ENCODE peak calls at places on chromosomes 5 and 9, in seven cellular contexts. B is IMR-90, V is transverse colon, O is psoas muscle, K is ovary, X is heart right ventricle, A is body of pancreas. E is an unnamed sample.

GRCh38 chr5:53170748-53171349 is 61.3 kb upstream of the MOCS2 start:
- DNase-seq in A (peak; percentile 15), V (peak; percentile 15), X (no peak), K (no peak), B (peak; percentile 63), O (no peak), E (no peak)

GRCh38 chr5:1526151-1526631 is 2.4 kb upstream of the LPCAT1 start:
- DNase-seq in A (peak; percentile 1), B (no peak), X (no peak), O (peak; percentile 6), V (peak; percentile 7), K (peak; percentile 8), E (peak; percentile 18)

GRCh38 chr9:113431181-113431580 is 20.6 kb downstream of the C9orf43 start:
- DNase-seq in A (no peak), V (no peak), K (no peak), X (no peak), B (no peak), O (no peak), E (no peak)

GRCh38 chr5:177098103-177098771 is 11.5 kb downstream of the FGFR4 start:
- DNase-seq in K (peak; percentile 64), V (no peak), X (no peak), O (no peak), B (peak; percentile 41), A (no peak), E (no peak)

GRCh38 chr9:124875501-124875900 is 13.6 kb downstream of the ARPC5L start:
- DNase-seq in X (no peak), A (no peak), V (no peak), B (no peak), K (no peak), O (no peak), E (no peak)

GRCh38 chr9:135282001-135282731 is 194.7 kb downstream of the OLFM1 start:
- DNase-seq in A (peak; percentile 90), B (no peak), O (peak; percentile 45), X (peak; percentile 67), V (peak; percentile 78), K (peak; percentile 59), E (peak; percentile 80)

GRCh38 chr9:136258299-136258625 is 12.7 kb upstream of the QSOX2 start:
- DNase-seq in V (no peak), X (no peak), O (no peak), A (no peak), B (no peak), K (no peak), E (no peak)

GRCh38 chr9:36765468-36766341 is 193.0 kb downstream of the MELK start:
- DNase-seq in A (peak; percentile 94), X (peak; percentile 38), B (peak; percentile 35), V (peak; percentile 86), K (peak; percentile 76), O (peak; percentile 49), E (peak; percentile 45)

GRCh38 chr5:74433255-74434123 is 207.0 kb downstream of the ENC1 start:
- DNase-seq in V (no peak), K (no peak), A (peak; percentile 23), B (peak; percentile 22), X (no peak), O (no peak), E (no peak)

GRCh38 chr5:39080597-39081204 is 6.5 kb upstream of the RICTOR start:
- DNase-seq in V (peak; percentile 53), K (peak; percentile 45), O (no peak), B (peak; percentile 73), X (peak; percentile 42), A (peak; percentile 69), E (peak; percentile 49)

GRCh38 chr9:100379862-100380261 is 27.1 kb upstream of the TEX10 start:
- DNase-seq in V (no peak), A (no peak), B (peak; percentile 77), K (no peak), X (no peak), O (no peak), E (no peak)

GRCh38 chr5:82387041-82387818 is 109.1 kb upstream of the RPS23 start:
- DNase-seq in V (no peak), A (no peak), O (no peak), K (no peak), X (no peak), B (peak; percentile 18), E (no peak)

GRCh38 chr5:170738840-170739239 is 44.7 kb upstream of the GABRP start:
- DNase-seq in O (no peak), V (no peak), A (peak; percentile 43), X (no peak), B (no peak), K (no peak), E (no peak)

GRCh38 chr9:134258828-134259546 is 67.3 kb upstream of the RXRA start:
- DNase-seq in K (no peak), V (no peak), B (no peak), O (no peak), X (peak; percentile 36), A (peak; percentile 55), E (no peak)

GRCh38 chr9:124270504-124271335 is 13.0 kb downstream of the NEK6 start:
- DNase-seq in K (no peak), V (peak; percentile 82), X (no peak), O (peak; percentile 56), B (no peak), A (peak; percentile 87), E (no peak)

GRCh38 chr9:4420351-4420750 is 69.9 kb upstream of the SLC1A1 start:
- DNase-seq in A (no peak), X (no peak), B (no peak), O (no peak), V (no peak), K (no peak), E (no peak)

GRCh38 chr9:133463864-133464615 is 4.3 kb downstream of the CACFD1 start:
- DNase-seq in A (no peak), X (no peak), O (no peak), B (no peak), K (peak; percentile 23), V (no peak), E (no peak)

GRCh38 chr5:170120576-170120975 is 14.9 kb downstream of the FOXI1 start:
- DNase-seq in B (peak; percentile 85), K (no peak), V (no peak), X (no peak), A (no peak), O (no peak), E (no peak)

GRCh38 chr9:100428871-100429654 is 2.1 kb downstream of the MSANTD3 start:
- DNase-seq in K (no peak), X (peak; percentile 17), B (peak; percentile 100), A (peak; percentile 43), O (no peak), V (no peak), E (no peak)

GRCh38 chr5:157955541-157956172 is 96.7 kb upstream of the CLINT1 start:
- DNase-seq in A (no peak), B (no peak), X (no peak), O (no peak), V (no peak), K (no peak), E (no peak)

GRCh38 chr5:150122158-150122510 is 33.5 kb downstream of the PDGFRB start:
- DNase-seq in A (no peak), B (no peak), K (no peak), X (no peak), V (peak; percentile 88), O (no peak), E (peak; percentile 32)

GRCh38 chr5:957730-958485 is 50.7 kb upstream of the NKD2 start:
- DNase-seq in B (peak; percentile 9), V (no peak), X (peak; percentile 3), O (no peak), A (no peak), K (no peak), E (no peak)

GRCh38 chr5:30850871-30851270 is 342.6 kb upstream of the CDH6 start:
- DNase-seq in K (no peak), A (no peak), X (no peak), V (no peak), O (no peak), B (no peak), E (no peak)

GRCh38 chr5:81965510-81965909 is 6.3 kb upstream of the ATG10 start:
- DNase-seq in X (no peak), K (no peak), V (no peak), A (no peak), O (no peak), B (no peak), E (no peak)

GRCh38 chr9:37639109-37639748 is 11.5 kb upstream of the FRMPD1 start:
- DNase-seq in A (no peak), K (no peak), V (no peak), B (peak; percentile 43), X (no peak), O (no peak), E (no peak)

GRCh38 chr5:44183753-44184152 is 205.5 kb downstream of the FGF10 start:
- DNase-seq in B (no peak), K (no peak), A (no peak), V (no peak), O (no peak), X (no peak), E (no peak)

GRCh38 chr5:32283061-32283460 is 29.7 kb downstream of the MTMR12 start:
- DNase-seq in X (no peak), V (no peak), A (no peak), O (no peak), K (no peak), B (no peak), E (no peak)

GRCh38 chr5:126837242-126837641 is 60.3 kb downstream of the LMNB1 start:
- DNase-seq in O (no peak), V (no peak), X (no peak), A (no peak), K (no peak), B (no peak), E (no peak)

GRCh38 chr5:126836778-126837177 is 59.8 kb downstream of the LMNB1 start:
- DNase-seq in B (no peak), X (no peak), K (no peak), A (no peak), O (no peak), V (no peak), E (no peak)

GRCh38 chr5:126837907-126838539 is 61.1 kb downstream of the LMNB1 start:
- DNase-seq in B (peak; percentile 53), X (no peak), K (no peak), O (no peak), A (no peak), V (no peak), E (no peak)
- H3K36me3 ChIP-seq in B (peaks cover 3% of the 10 kb centered on the region), X (no peaks in the 10 kb centered on the region), K (no peaks in the 10 kb centered on the region), O (no peaks in the 10 kb centered on the region), A (no peaks in the 10 kb centered on the region), V (peaks cover 4% of the 10 kb centered on the region), E (no peaks in the 10 kb centered on the region)

GRCh38 chr5:43019615-43020293 is 20.4 kb downstream of the ANXA2R start:
- DNase-seq in O (peak; percentile 61), X (peak; percentile 71), B (peak; percentile 91), K (no peak), A (peak; percentile 81), V (peak; percentile 85), E (no peak)
- TF ChIP-seq CTCF in O (peak; percentile 47), X (peak; percentile 50), B (peak; percentile 49), K (no peak), A (peak; percentile 25), V (peak; percentile 53), E (peak; percentile 40)

DNA sequence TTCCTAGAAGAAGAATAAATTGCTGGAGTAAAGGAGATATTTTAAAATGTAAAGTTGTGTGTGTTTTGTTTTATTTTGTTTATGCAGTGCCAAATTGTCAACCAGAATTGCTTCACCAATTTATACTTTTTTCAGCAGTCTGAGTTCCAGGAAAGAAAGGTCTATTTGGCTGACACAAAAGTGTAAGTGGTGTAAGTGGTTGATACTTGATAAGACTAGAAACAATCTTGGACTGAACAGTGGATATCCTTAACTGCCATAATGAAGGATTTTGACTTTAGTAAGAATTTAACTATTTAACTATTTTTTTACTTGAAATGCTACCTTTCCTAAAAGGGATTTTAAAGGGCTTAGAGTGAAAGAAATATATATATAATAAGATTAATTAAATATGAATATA is 37.8 kb downstream of the TYRP1 start:
- DNase-seq in V (no peak), A (no peak), K (no peak), B (no peak), O (no peak), X (no peak), E (no peak)
- H3K36me3 ChIP-seq in V (no peaks in the 10 kb centered on the region), A (no peaks in the 10 kb centered on the region), K (no peaks in the 10 kb centered on the region), B (no peaks in the 10 kb centered on the region), O (no peaks in the 10 kb centered on the region), X (no peaks in the 10 kb centered on the region), E (no peaks in the 10 kb centered on the region)

GRCh38 chr9:103139891-103140290 is 144.8 kb downstream of the CYLC2 start:
- DNase-seq in O (no peak), X (no peak), K (no peak), A (no peak), B (no peak), V (no peak), E (no peak)
- TF ChIP-seq CTCF in O (no peak), X (no peak), K (no peak), A (no peak), B (no peak), V (no peak), E (no peak)

E was measured in heart left ventricle.